ENCODE peak calls at places on chromosomes 7 and 10, in six cellular contexts. G is GM12865, N is memory B cell, B is renal cortical epithelial cell, X is neural crest cell, W is endothelial cell. I is an unnamed sample.

GRCh38 chr7:128940494-128941322 is 3.0 kb downstream of the IRF5 start:
- DNase-seq in G (peak), N (peak), B (no peak), X (no peak), W (no peak), I (no peak)

GRCh38 chr7:78765985-78766729 is 687.3 kb downstream of the MAGI2 start:
- DNase-seq in G (no peak), N (no peak), B (no peak), X (no peak), W (no peak), I (no peak)

GRCh38 chr10:117419921-117420320 is 44.7 kb upstream of the PDZD8 start:
- DNase-seq in G (no peak), N (no peak), B (peak), X (no peak), W (no peak), I (no peak)

GRCh38 chr7:1693991-1694524 is 24.0 kb downstream of the ELFN1 start:
- DNase-seq in G (no peak), N (no peak), B (peak), X (peak), W (no peak), I (peak)

GRCh38 chr7:28528899-28529298 is 116.6 kb downstream of the CREB5 start:
- DNase-seq in G (no peak), N (no peak), B (no peak), X (no peak), W (no peak), I (no peak)

GRCh38 chr7:84971360-84971759 is 215.5 kb downstream of the SEMA3D start:
- DNase-seq in G (no peak), N (no peak), B (no peak), X (no peak), W (no peak), I (no peak)

GRCh38 chr10:126423779-126424491 is 35.7 kb upstream of the ADAM12 start:
- DNase-seq in G (no peak), N (no peak), B (peak), X (no peak), W (no peak), I (no peak)

GRCh38 chr10:117320050-117320665 is 55.1 kb downstream of the PDZD8 start:
- DNase-seq in G (peak), N (no peak), B (peak), X (no peak), W (peak), I (no peak)

GRCh38 chr7:22885824-22886255 is 63.2 kb upstream of the TOMM7 start:
- DNase-seq in G (peak), N (no peak), B (no peak), X (no peak), W (no peak), I (no peak)

GRCh38 chr10:49056356-49056755 is 59.0 kb downstream of the VSTM4 start:
- DNase-seq in G (no peak), N (no peak), B (peak), X (no peak), W (no peak), I (peak)

GRCh38 chr10:10259013-10259412 is 758.7 kb upstream of the CELF2 start:
- DNase-seq in G (no peak), N (no peak), B (no peak), X (no peak), W (no peak), I (no peak)

GRCh38 chr7:84484502-84485079 is 290.0 kb upstream of the SEMA3A start:
- DNase-seq in G (no peak), N (no peak), B (peak), X (no peak), W (no peak), I (no peak)

GRCh38 chr10:99280472-99280871 is 44.8 kb upstream of the HPSE2 start:
- DNase-seq in G (peak), N (no peak), B (no peak), X (no peak), W (no peak), I (no peak)

GRCh38 chr7:47940482-47941001 is 7.7 kb downstream of the PKD1L1 start:
- DNase-seq in G (no peak), N (no peak), B (no peak), X (no peak), W (no peak), I (no peak)

I was measured in kidney glomerular epithelial cell.